ENCODE peak calls at places on chromosomes 11 and 22, in five cellular contexts. C, Z, Y, P and D are unnamed samples.

GRCh38 chr11:22130462-22131053 is 62.3 kb upstream of the ANO5 start:
- DNase-seq in C (no peak), Z (no peak), Y (no peak), P (no peak), D (no peak)

GRCh38 chr22:44289429-44290171 is 23.2 kb downstream of the SHISAL1 start:
- DNase-seq in C (no peak), Z (no peak), Y (no peak), P (no peak), D (no peak)

GRCh38 chr11:70099578-70100282 is 21.6 kb downstream of the ANO1 start:
- DNase-seq in C (no peak), Z (no peak), Y (no peak), P (no peak), D (peak)

GRCh38 chr11:60880189-60880588 is 12.8 kb downstream of the ZP1 start:
- DNase-seq in C (no peak), Z (no peak), Y (no peak), P (no peak), D (no peak)

GRCh38 chr11:47887910-47888569 is 39.9 kb upstream of the NUP160 start:
- DNase-seq in C (no peak), Z (no peak), Y (no peak), P (no peak), D (no peak)

GRCh38 chr11:119148855-119149370 is at the start of gene ABCG4:
- DNase-seq in C (peak), Z (no peak), Y (no peak), P (no peak), D (no peak)

GRCh38 chr11:99208813-99209212 is 188.1 kb downstream of the CNTN5 start:
- DNase-seq in C (no peak), Z (no peak), Y (no peak), P (no peak), D (no peak)

GRCh38 chr11:34275486-34275885 is 82.3 kb downstream of the ABTB2 start:
- DNase-seq in C (no peak), Z (no peak), Y (no peak), P (no peak), D (no peak)

GRCh38 chr11:90556612-90557011 is 333.8 kb upstream of the CHORDC1 start:
- DNase-seq in C (no peak), Z (no peak), Y (no peak), P (no peak), D (no peak)

GRCh38 chr22:26529345-26529744 is 17.1 kb upstream of the TFIP11 start:
- DNase-seq in C (no peak), Z (no peak), Y (peak), P (no peak), D (no peak)

GRCh38 chr11:16194566-16194965 is 161.8 kb downstream of the SOX6 start:
- DNase-seq in C (no peak), Z (no peak), Y (no peak), P (no peak), D (no peak)

GRCh38 chr11:46930089-46930488 is 6.5 kb upstream of the CSTPP1 start:
- DNase-seq in C (no peak), Z (no peak), Y (no peak), P (no peak), D (peak)

GRCh38 chr11:112579282-112579681 is 318.6 kb upstream of the PLET1 start:
- DNase-seq in C (no peak), Z (no peak), Y (no peak), P (no peak), D (no peak)

GRCh38 chr11:112582366-112582765 is 321.7 kb upstream of the PLET1 start:
- DNase-seq in C (no peak), Z (no peak), Y (no peak), P (no peak), D (no peak)

GRCh38 chr11:112583246-112583893 is 322.7 kb upstream of the PLET1 start:
- DNase-seq in C (no peak), Z (no peak), Y (no peak), P (no peak), D (no peak)

GRCh38 chr11:112581747-112582146 is 321.1 kb upstream of the PLET1 start:
- DNase-seq in C (no peak), Z (no peak), Y (no peak), P (no peak), D (no peak)

DNA sequence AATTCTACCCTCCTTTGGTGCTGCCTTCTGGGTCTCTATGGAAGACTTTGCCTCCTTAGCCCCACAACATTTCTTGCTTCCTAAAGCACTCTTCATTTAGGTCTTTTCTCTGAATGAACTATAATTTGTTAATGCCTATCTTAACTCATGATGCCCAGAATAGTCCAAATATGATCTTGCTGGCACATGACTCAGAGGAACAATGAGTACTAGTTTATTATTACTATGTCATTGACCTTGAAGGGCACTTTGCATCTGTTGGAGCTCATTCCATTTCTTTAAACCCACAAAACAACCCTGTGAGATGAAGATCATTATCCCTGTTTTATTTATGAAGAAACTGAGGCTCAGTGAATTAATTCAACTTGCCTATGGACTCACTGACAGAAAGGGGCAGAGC is 320.2 kb upstream of the PLET1 start:
- DNase-seq in C (no peak), Z (no peak), Y (no peak), P (no peak), D (no peak)
- H3K27ac ChIP-seq in C (peak), Z (no peak), Y (no peak), P (peak), D (no peak)

DNA sequence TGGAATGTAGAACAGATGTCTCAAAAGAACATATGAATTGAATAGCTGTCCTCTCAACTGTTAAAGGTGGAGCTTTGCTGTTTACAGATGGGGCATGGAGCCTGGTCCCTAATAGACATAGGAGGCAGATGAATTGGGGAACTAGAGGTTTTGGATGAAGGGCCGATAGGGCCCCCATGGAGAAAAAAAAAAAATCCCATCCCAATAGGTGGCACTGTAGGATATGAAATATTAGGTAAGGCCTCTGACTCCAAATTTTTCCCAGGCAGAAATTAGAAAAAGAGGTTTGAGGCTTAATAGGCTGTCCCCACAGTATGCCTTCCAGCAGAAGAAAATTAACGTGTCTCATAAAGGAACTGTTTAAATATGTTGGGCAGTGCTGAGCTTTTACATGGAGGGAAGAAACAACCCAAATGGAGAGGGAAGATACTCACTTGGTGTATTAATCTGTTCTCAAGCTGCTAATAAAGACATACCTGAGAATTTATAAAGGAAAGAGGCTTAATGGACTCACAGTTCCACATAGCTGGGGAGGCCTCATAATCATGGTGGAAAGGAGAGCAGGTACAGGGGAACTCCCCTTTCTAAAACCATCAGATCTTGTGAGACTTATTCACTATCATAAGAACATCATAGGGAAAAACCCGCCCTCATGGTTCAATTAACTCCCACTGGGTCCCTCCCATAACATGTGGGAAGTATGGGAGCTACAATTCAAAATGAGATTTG is 30.1 kb upstream of the TMEM45B start:
- DNase-seq in C (no peak), Z (no peak), Y (no peak), P (no peak), D (no peak)
- TF ChIP-seq CTCF in C (peak), Z (no peak), Y (peak), P (no peak), D (peak)

GRCh38 chr11:12505183-12505582 is 127.8 kb downstream of the PARVA start:
- DNase-seq in C (no peak), Z (no peak), Y (no peak), P (no peak), D (no peak)

GRCh38 chr11:12499071-12499470 is 121.7 kb downstream of the PARVA start:
- DNase-seq in C (no peak), Z (no peak), Y (no peak), P (no peak), D (no peak)

GRCh38 chr11:12503886-12504285 is 126.5 kb downstream of the PARVA start:
- DNase-seq in C (no peak), Z (no peak), Y (no peak), P (no peak), D (no peak)

GRCh38 chr11:12502950-12503579 is 125.7 kb downstream of the PARVA start:
- DNase-seq in C (no peak), Z (no peak), Y (no peak), P (no peak), D (peak)

DNA sequence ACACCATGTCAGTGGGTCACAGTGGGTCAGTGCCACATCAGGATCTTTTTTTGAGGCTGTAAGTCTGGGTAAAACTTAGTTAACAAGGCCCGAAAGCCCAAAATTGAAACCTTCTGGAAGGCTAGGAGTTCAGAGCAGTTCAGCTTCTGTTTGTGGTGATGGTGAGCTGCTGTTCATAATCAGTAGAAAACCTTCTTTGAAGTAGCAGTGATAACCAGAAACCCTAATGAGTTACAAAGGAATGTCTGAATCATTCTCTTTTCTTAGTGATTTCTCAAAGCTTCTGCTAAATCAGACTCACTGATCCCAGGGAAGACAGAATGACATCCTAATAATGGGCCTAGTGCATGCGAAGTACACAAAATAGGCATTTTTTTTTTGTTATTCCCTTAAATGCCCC is 124.7 kb downstream of the PARVA start:
- DNase-seq in C (no peak), Z (no peak), Y (no peak), P (no peak), D (no peak)
- H3K27ac ChIP-seq in C (no peak), Z (peak), Y (no peak), P (no peak), D (no peak)

DNA sequence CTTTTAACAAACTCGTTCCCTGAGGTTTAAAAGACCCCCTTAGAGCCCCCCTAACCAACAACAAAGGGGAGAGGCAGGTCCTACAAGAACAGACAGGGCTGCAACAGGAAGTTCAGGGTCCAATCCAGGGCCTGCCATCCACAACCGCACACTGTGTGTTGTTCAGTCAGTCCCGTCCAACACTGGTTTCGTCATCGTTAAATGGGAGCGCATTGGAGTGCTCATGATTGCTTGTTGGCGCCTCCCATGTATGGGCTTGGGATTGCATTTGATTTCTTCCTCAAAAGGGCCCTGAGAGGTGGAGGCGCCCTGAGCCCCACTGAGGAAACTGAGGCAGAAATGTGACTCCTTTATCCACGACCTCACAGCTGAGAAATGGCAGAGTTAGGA is 174.1 kb downstream of the MN1 start:
- DNase-seq in C (no peak), Z (no peak), Y (no peak), P (no peak), D (no peak)
- TF ChIP-seq CTCF in C (no peak), Z (no peak), Y (no peak), P (no peak), D (peak)

GRCh38 chr11:113862430-113862829 is 12.9 kb downstream of the USP28 start:
- DNase-seq in C (no peak), Z (no peak), Y (no peak), P (no peak), D (peak)
- H3K27ac ChIP-seq in C (peak), Z (no peak), Y (no peak), P (no peak), D (no peak)